ENCODE peak calls at places on chromosomes 6 and 20, in five cellular contexts. S is iPS-NIHi11, T is nucleus accumbens, G is HuH-7, M is NCI-H187. X is an unnamed sample.

GRCh38 chr6:52725530-52726192 is 37.6 kb downstream of the GSTA2 start:
- DNase-seq in S (no peak), T (no peak), M (no peak), G (peak), X (peak)

GRCh38 chr20:19026121-19026878 is 186.1 kb upstream of the SLC24A3 start:
- DNase-seq in T (no peak), S (no peak), G (no peak), M (no peak), X (no peak)

GRCh38 chr20:21352703-21353102 is 44.6 kb downstream of the NKX2-4 start:
- DNase-seq in G (no peak), T (no peak), M (no peak), S (no peak), X (no peak)

GRCh38 chr20:9079038-9079731 is 10.3 kb downstream of the PLCB4 start:
- DNase-seq in M (no peak), T (no peak), S (no peak), G (no peak), X (no peak)

GRCh38 chr6:135675862-135676261 is 175.6 kb upstream of the PDE7B start:
- DNase-seq in S (peak), G (peak), T (no peak), M (peak), X (no peak)

GRCh38 chr20:917416-917815 is 1.3 kb upstream of the ANGPT4 start:
- DNase-seq in M (no peak), G (no peak), S (no peak), T (no peak), X (no peak)

GRCh38 chr6:106168097-106168888 is 82.2 kb downstream of the PRDM1 start:
- DNase-seq in M (no peak), G (no peak), T (no peak), S (no peak), X (no peak)

GRCh38 chr6:100202417-100203194 is 208.6 kb upstream of the MCHR2 start:
- DNase-seq in M (no peak), T (no peak), S (no peak), G (no peak), X (no peak)

GRCh38 chr20:9015984-9016324 is 52.9 kb upstream of the PLCB4 start:
- DNase-seq in G (no peak), T (no peak), S (no peak), M (no peak), X (no peak)

GRCh38 chr6:41901882-41902519 is 6.8 kb upstream of the USP49 start:
- DNase-seq in G (no peak), T (no peak), M (no peak), S (peak), X (no peak)

GRCh38 chr6:69349776-69350175 is 447.0 kb downstream of the LMBRD1 start:
- DNase-seq in M (no peak), T (peak), G (no peak), S (no peak), X (no peak)